ENCODE peak calls at places on chromosomes 2 and 18, in seven cellular contexts. C is stimulated activated CD4-positive, alpha-beta T cell treated with anti-CD3 and anti-CD28 coated beads, Interleukin-4, amount 100 ng/mL, for 48 hours; Z is stimulated activated naive B cell treated with anti-CD40 and anti-IgM and Interleukin-4, amounts not matched to agents 10 μg/mL and 1 μg/mL and 100 μg/mL, for 72 hours; M is adipocyte; F is brain microvascular endothelial cell; B is right atrium auricular region; L is osteocyte. Y is an unnamed sample.

GRCh38 chr18:61047794-61048193 is 285.4 kb upstream of the CDH20 start:
- DNase-seq in C (no peak), Z (no peak), M (no peak), F (no peak), B (no peak), L (no peak), Y (no peak)

GRCh38 chr2:39024833-39025232 is 96.0 kb downstream of the SOS1 start:
- DNase-seq in C (no peak), Z (no peak), M (peak), F (no peak), B (no peak), L (no peak), Y (no peak)

GRCh38 chr2:120245520-120245835 is 7.2 kb upstream of the RALB start:
- DNase-seq in C (no peak), Z (no peak), M (peak), F (no peak), B (no peak), L (no peak), Y (no peak)

GRCh38 chr18:25883091-25883490 is 207.3 kb downstream of the SS18 start:
- DNase-seq in C (no peak), Z (no peak), M (no peak), F (no peak), B (no peak), L (no peak), Y (no peak)

GRCh38 chr2:168848220-168848619 is 42.0 kb downstream of the SPC25 start:
- DNase-seq in C (no peak), Z (no peak), M (no peak), F (no peak), B (no peak), L (no peak), Y (no peak)

GRCh38 chr2:64613276-64613675 is 40.4 kb downstream of the SERTAD2 start:
- DNase-seq in C (no peak), Z (no peak), M (peak), F (no peak), B (peak), L (peak), Y (peak)

GRCh38 chr2:218878941-218879761 is 1.5 kb upstream of the WNT10A start:
- DNase-seq in C (no peak), Z (no peak), M (no peak), F (no peak), B (no peak), L (no peak), Y (no peak)

GRCh38 chr2:106108351-106108750 is 85.8 kb downstream of the UXS1 start:
- DNase-seq in C (no peak), Z (no peak), M (peak), F (peak), B (no peak), L (peak), Y (peak)

GRCh38 chr2:84276585-84277255 is 182.4 kb downstream of the SUCLG1 start:
- DNase-seq in C (no peak), Z (no peak), M (no peak), F (no peak), B (no peak), L (no peak), Y (no peak)

GRCh38 chr2:223641062-223641461 is 38.9 kb upstream of the SCG2 start:
- DNase-seq in C (no peak), Z (no peak), M (peak), F (no peak), B (no peak), L (no peak), Y (no peak)

GRCh38 chr2:64876137-64876647 is 113.0 kb upstream of the SLC1A4 start:
- DNase-seq in C (no peak), Z (no peak), M (peak), F (peak), B (peak), L (no peak), Y (peak)

GRCh38 chr2:58734365-58734764 is 493.2 kb upstream of the FANCL start:
- DNase-seq in C (no peak), Z (no peak), M (no peak), F (peak), B (no peak), L (no peak), Y (no peak)

GRCh38 chr2:20998972-20999905 is 44.6 kb downstream of the APOB start:
- DNase-seq in C (no peak), Z (no peak), M (no peak), F (no peak), B (no peak), L (no peak), Y (no peak)

GRCh38 chr2:150204449-150204848 is 283.0 kb downstream of the RND3 start:
- DNase-seq in C (no peak), Z (no peak), M (peak), F (peak), B (no peak), L (no peak), Y (peak)

GRCh38 chr2:95310651-95311050 is 13.5 kb downstream of the KCNIP3 start:
- DNase-seq in C (no peak), Z (no peak), M (no peak), F (no peak), B (no peak), L (no peak), Y (no peak)

GRCh38 chr18:79947881-79948610 is 3.4 kb downstream of the SLC66A2 start:
- DNase-seq in C (no peak), Z (no peak), M (no peak), F (no peak), B (no peak), L (no peak), Y (no peak)

GRCh38 chr2:32627441-32627900 is 379 bp upstream of the TTC27 start:
- DNase-seq in C (peak), Z (no peak), M (peak), F (peak), B (peak), L (no peak), Y (peak)

GRCh38 chr2:206979922-206980321 is 40.6 kb downstream of the CPO start:
- DNase-seq in C (no peak), Z (no peak), M (no peak), F (no peak), B (no peak), L (no peak), Y (no peak)

GRCh38 chr2:2823061-2823753 is 492.1 kb upstream of the MYT1L start:
- DNase-seq in C (no peak), Z (no peak), M (no peak), F (no peak), B (peak), L (peak), Y (no peak)

GRCh38 chr18:10239138-10239537 is 215.3 kb upstream of the APCDD1 start:
- DNase-seq in C (no peak), Z (no peak), M (peak), F (no peak), B (peak), L (no peak), Y (peak)

GRCh38 chr2:70726947-70727725 is 40.9 kb downstream of the ADD2 start:
- DNase-seq in C (no peak), Z (no peak), M (no peak), F (no peak), B (peak), L (no peak), Y (peak)

GRCh38 chr2:128322651-128323491 is 4.2 kb upstream of the HS6ST1 start:
- DNase-seq in C (no peak), Z (no peak), M (no peak), F (no peak), B (peak), L (peak), Y (no peak)

GRCh38 chr2:47437287-47437686 is 34.3 kb downstream of the MSH2 start:
- DNase-seq in C (no peak), Z (no peak), M (peak), F (no peak), B (no peak), L (no peak), Y (peak)

GRCh38 chr18:25164211-25164836 is 187.6 kb downstream of the ZNF521 start:
- DNase-seq in C (no peak), Z (no peak), M (no peak), F (no peak), B (no peak), L (no peak), Y (peak)

GRCh38 chr2:52327641-52328040 is 1295.7 kb upstream of the NRXN1 start:
- DNase-seq in C (no peak), Z (no peak), M (no peak), F (no peak), B (no peak), L (no peak), Y (no peak)

GRCh38 chr2:219457784-219458369 is 23.2 kb downstream of the SPEG start:
- DNase-seq in C (no peak), Z (no peak), M (no peak), F (no peak), B (no peak), L (no peak), Y (no peak)

GRCh38 chr2:204357175-204357695 is 188.0 kb upstream of the PARD3B start:
- DNase-seq in C (no peak), Z (no peak), M (no peak), F (no peak), B (no peak), L (no peak), Y (no peak)

GRCh38 chr2:104825124-104825865 is 28.6 kb upstream of the POU3F3 start:
- DNase-seq in C (no peak), Z (no peak), M (no peak), F (peak), B (no peak), L (no peak), Y (no peak)

GRCh38 chr2:95268208-95269035 is 5.8 kb upstream of the PROM2 start:
- DNase-seq in C (no peak), Z (no peak), M (no peak), F (no peak), B (peak), L (peak), Y (no peak)

GRCh38 chr2:55595536-55595935 is 21.9 kb downstream of the PPP4R3B start:
- DNase-seq in C (no peak), Z (no peak), M (peak), F (no peak), B (no peak), L (no peak), Y (no peak)

GRCh38 chr2:218894168-218895157 is 13.8 kb downstream of the WNT10A start:
- DNase-seq in C (no peak), Z (no peak), M (no peak), F (no peak), B (no peak), L (no peak), Y (no peak)

GRCh38 chr2:105915005-105915558 is 170.4 kb downstream of the NCK2 start:
- DNase-seq in C (no peak), Z (peak), M (no peak), F (no peak), B (no peak), L (no peak), Y (no peak)

GRCh38 chr2:55965276-55965675 is 41.7 kb upstream of the EFEMP1 start:
- DNase-seq in C (no peak), Z (no peak), M (no peak), F (no peak), B (no peak), L (no peak), Y (no peak)

GRCh38 chr2:23375448-23375847 is 9.5 kb upstream of the KLHL29 start:
- DNase-seq in C (no peak), Z (no peak), M (no peak), F (no peak), B (no peak), L (no peak), Y (no peak)

GRCh38 chr18:35811896-35812295 is 160.6 kb upstream of the RMP24 start:
- DNase-seq in C (no peak), Z (no peak), M (no peak), F (no peak), B (no peak), L (no peak), Y (no peak)

Y was measured in GM03348.